ENCODE peak calls at places on chromosomes 11 and 22, in four cellular contexts. One of them, this sample, is unnamed. For H3K4me1, the result is how much of the 10 kb centered on the place peaks cover.

GRCh38 chr11:67483901-67484665 is 1.3 kb downstream of the AIP start:
- DNase-seq in PC-3: no peak
- DNase-seq in mesenchymal stem cell: no peak
- DNase-seq in K562: peak
- DNase-seq in this sample: no peak

GRCh38 chr22:38226853-38227649 is 25.3 kb downstream of the MAFF start:
- DNase-seq in K562: no peak
- DNase-seq in PC-3: no peak
- DNase-seq in mesenchymal stem cell: no peak
- DNase-seq in this sample: no peak

GRCh38 chr11:128026596-128026995 is 560.8 kb downstream of the ETS1 start:
- DNase-seq in K562: no peak
- DNase-seq in PC-3: peak
- DNase-seq in mesenchymal stem cell: peak
- DNase-seq in this sample: no peak

GRCh38 chr11:36041988-36042606 is 98.2 kb downstream of the LDLRAD3 start:
- DNase-seq in K562: peak
- DNase-seq in PC-3: peak
- DNase-seq in mesenchymal stem cell: no peak
- DNase-seq in this sample: peak

GRCh38 chr11:8658210-8658968 is 24.1 kb downstream of the TRIM66 start:
- DNase-seq in PC-3: no peak
- DNase-seq in K562: no peak
- DNase-seq in mesenchymal stem cell: no peak
- DNase-seq in this sample: peak

GRCh38 chr22:45638834-45639746 is 32.5 kb upstream of the ATXN10 start:
- DNase-seq in PC-3: peak
- DNase-seq in K562: peak
- DNase-seq in mesenchymal stem cell: peak
- DNase-seq in this sample: peak

GRCh38 chr11:117731689-117732290 is 65.2 kb downstream of the DSCAML1 start:
- DNase-seq in mesenchymal stem cell: no peak
- DNase-seq in PC-3: no peak
- DNase-seq in K562: no peak
- DNase-seq in this sample: peak

GRCh38 chr11:96213500-96213899 is 129.5 kb downstream of the MAML2 start:
- DNase-seq in K562: peak
- DNase-seq in PC-3: peak
- DNase-seq in mesenchymal stem cell: peak
- DNase-seq in this sample: no peak

GRCh38 chr11:121359587-121359986 is 67.0 kb downstream of the SC5D start:
- DNase-seq in mesenchymal stem cell: no peak
- DNase-seq in PC-3: no peak
- DNase-seq in K562: no peak
- DNase-seq in this sample: no peak

GRCh38 chr11:4577761-4578160 is 3.8 kb upstream of the OR52I2 start:
- DNase-seq in PC-3: no peak
- DNase-seq in K562: no peak
- DNase-seq in mesenchymal stem cell: no peak
- DNase-seq in this sample: no peak

GRCh38 chr11:76637491-76638266 is 32.9 kb downstream of the LRRC32 start:
- DNase-seq in mesenchymal stem cell: no peak
- DNase-seq in PC-3: no peak
- DNase-seq in K562: no peak
- DNase-seq in this sample: no peak

GRCh38 chr11:108405706-108406105 is 61.6 kb downstream of the C11orf65 start:
- DNase-seq in mesenchymal stem cell: peak
- DNase-seq in K562: no peak
- DNase-seq in PC-3: peak
- DNase-seq in this sample: no peak

GRCh38 chr11:118448294-118448693 is 12.0 kb downstream of the KMT2A start:
- DNase-seq in K562: no peak
- DNase-seq in mesenchymal stem cell: peak
- DNase-seq in PC-3: peak
- DNase-seq in this sample: no peak

GRCh38 chr22:32801436-32802290 is at the start of gene TIMP3:
- DNase-seq in K562: peak
- DNase-seq in PC-3: no peak
- DNase-seq in mesenchymal stem cell: peak
- DNase-seq in this sample: peak

GRCh38 chr22:41699264-41700104 is at the start of gene MEI1:
- DNase-seq in mesenchymal stem cell: no peak
- DNase-seq in PC-3: no peak
- DNase-seq in K562: no peak
- DNase-seq in this sample: peak

GRCh38 chr11:30128269-30128932 is 102.4 kb upstream of the FSHB start:
- DNase-seq in mesenchymal stem cell: peak
- DNase-seq in K562: peak
- DNase-seq in PC-3: peak
- DNase-seq in this sample: peak

GRCh38 chr11:47055534-47055933 is 119.0 kb downstream of the CSTPP1 start:
- DNase-seq in PC-3: no peak
- DNase-seq in mesenchymal stem cell: no peak
- DNase-seq in K562: no peak
- DNase-seq in this sample: no peak

GRCh38 chr22:38243007-38243775 is 29.6 kb downstream of the TMEM184B start:
- DNase-seq in K562: no peak
- DNase-seq in PC-3: no peak
- DNase-seq in mesenchymal stem cell: peak
- DNase-seq in this sample: no peak

GRCh38 chr11:130546901-130547694 is 98.7 kb downstream of the ADAMTS15 start:
- DNase-seq in mesenchymal stem cell: no peak
- DNase-seq in PC-3: no peak
- DNase-seq in K562: no peak
- DNase-seq in this sample: no peak

GRCh38 chr22:32793604-32794003 is 7.9 kb upstream of the TIMP3 start:
- DNase-seq in PC-3: no peak
- DNase-seq in mesenchymal stem cell: no peak
- DNase-seq in K562: no peak
- DNase-seq in this sample: no peak

GRCh38 chr11:89477175-89477574 is 14.0 kb downstream of the NOX4 start:
- DNase-seq in PC-3: peak
- DNase-seq in K562: no peak
- DNase-seq in mesenchymal stem cell: no peak
- DNase-seq in this sample: peak

GRCh38 chr11:6648505-6648904 is 7.1 kb downstream of the DCHS1 start:
- DNase-seq in mesenchymal stem cell: no peak
- DNase-seq in K562: no peak
- DNase-seq in PC-3: no peak
- DNase-seq in this sample: no peak

GRCh38 chr11:6647282-6647679 is 8.3 kb downstream of the DCHS1 start:
- DNase-seq in PC-3: no peak
- DNase-seq in K562: no peak
- DNase-seq in mesenchymal stem cell: peak
- DNase-seq in this sample: peak

GRCh38 chr11:6647836-6648235 is 7.8 kb downstream of the DCHS1 start:
- DNase-seq in PC-3: no peak
- DNase-seq in mesenchymal stem cell: no peak
- DNase-seq in K562: no peak
- DNase-seq in this sample: no peak

GRCh38 chr11:6646040-6646439 is 9.6 kb downstream of the DCHS1 start:
- DNase-seq in PC-3: no peak
- DNase-seq in mesenchymal stem cell: peak
- DNase-seq in K562: peak
- DNase-seq in this sample: no peak

DNA sequence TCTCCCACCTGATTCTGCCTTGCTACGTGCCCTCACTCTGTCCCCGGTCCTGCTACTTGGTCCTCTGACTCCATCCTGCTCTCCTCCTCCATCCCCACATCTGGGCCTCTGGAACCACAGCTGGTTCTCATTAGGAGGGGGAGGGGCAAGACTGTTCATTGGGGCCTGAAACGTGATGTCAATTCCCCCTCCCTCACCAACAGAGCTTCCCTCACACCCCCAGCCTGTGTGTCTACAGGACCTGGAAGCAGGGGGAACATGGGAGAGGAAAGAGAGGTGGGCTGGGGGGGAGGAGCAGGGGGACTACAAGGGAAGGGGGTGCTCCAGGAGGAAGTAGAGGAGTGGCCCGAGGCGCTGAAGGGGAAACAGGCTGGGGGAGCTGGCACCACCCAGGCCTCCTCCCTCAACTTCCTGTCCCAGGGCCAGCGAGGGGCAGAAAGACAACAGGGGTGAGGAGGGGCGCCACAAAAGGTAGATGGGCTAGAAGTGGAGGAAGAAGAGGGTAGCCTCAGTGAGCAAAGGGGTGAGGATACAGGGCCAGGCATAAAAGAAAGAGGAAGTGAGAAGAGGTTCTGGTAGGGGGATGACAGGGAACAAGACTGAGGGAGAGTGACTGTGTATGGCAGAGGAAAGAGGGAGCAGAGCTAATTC is 8.9 kb downstream of the DCHS1 start:
- DNase-seq in PC-3: no peak
- DNase-seq in mesenchymal stem cell: peak
- DNase-seq in K562: no peak
- DNase-seq in this sample: peak
- H3K4me2 ChIP-seq in PC-3: no peak
- H3K4me2 ChIP-seq in mesenchymal stem cell: no peak
- H3K4me2 ChIP-seq in K562: no peak
- H3K4me2 ChIP-seq in this sample: peak

DNA sequence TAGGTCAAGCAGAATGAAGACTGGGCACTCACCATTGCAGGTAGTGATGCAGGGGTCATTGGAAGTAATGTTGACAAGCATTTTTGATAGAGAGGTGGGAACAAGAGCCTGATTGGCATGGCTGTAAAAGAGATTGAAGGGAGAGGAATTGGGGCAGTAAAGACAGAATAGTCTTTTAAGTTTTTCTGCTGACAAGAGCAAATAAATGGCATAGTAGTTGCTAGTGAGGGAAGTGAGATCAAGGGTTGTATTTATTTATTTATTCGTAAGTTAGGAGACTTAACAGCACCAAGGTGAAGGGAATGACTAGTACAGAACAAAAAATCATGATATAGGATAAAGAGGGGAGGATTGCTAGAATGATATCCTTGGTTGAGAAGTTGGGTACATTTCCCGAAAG is 11.0 kb downstream of the SYT9 start:
- DNase-seq in mesenchymal stem cell: no peak
- DNase-seq in PC-3: no peak
- DNase-seq in K562: no peak
- DNase-seq in this sample: no peak
- H3K4me1 ChIP-seq in mesenchymal stem cell: under half
- H3K4me1 ChIP-seq in PC-3: under half
- H3K4me1 ChIP-seq in K562: under half
- H3K4me1 ChIP-seq in this sample: under half

GRCh38 chr22:46851941-46852340 is 89.5 kb downstream of the TBC1D22A start:
- DNase-seq in PC-3: no peak
- DNase-seq in K562: no peak
- DNase-seq in mesenchymal stem cell: no peak
- DNase-seq in this sample: no peak
- H3K4me2 ChIP-seq in PC-3: no peak
- H3K4me2 ChIP-seq in K562: no peak
- H3K4me2 ChIP-seq in mesenchymal stem cell: no peak
- H3K4me2 ChIP-seq in this sample: no peak

GRCh38 chr11:73998846-73999575 is 9.9 kb downstream of the UCP3 start:
- DNase-seq in mesenchymal stem cell: no peak
- DNase-seq in K562: no peak
- DNase-seq in PC-3: no peak
- DNase-seq in this sample: no peak

GRCh38 chr11:73995247-73995646 is 12.6 kb upstream of the UCP2 start:
- DNase-seq in PC-3: no peak
- DNase-seq in mesenchymal stem cell: peak
- DNase-seq in K562: no peak
- DNase-seq in this sample: no peak

GRCh38 chr11:73997120-73997772 is 11.6 kb downstream of the UCP3 start:
- DNase-seq in PC-3: no peak
- DNase-seq in mesenchymal stem cell: no peak
- DNase-seq in K562: no peak
- DNase-seq in this sample: no peak

GRCh38 chr11:73995731-73996130 is 13.1 kb upstream of the UCP2 start:
- DNase-seq in K562: no peak
- DNase-seq in mesenchymal stem cell: no peak
- DNase-seq in PC-3: no peak
- DNase-seq in this sample: no peak

GRCh38 chr11:73996161-73996747 is 12.6 kb downstream of the UCP3 start:
- DNase-seq in PC-3: peak
- DNase-seq in mesenchymal stem cell: no peak
- DNase-seq in K562: no peak
- DNase-seq in this sample: no peak
- H3K4me1 ChIP-seq in PC-3: under half
- H3K4me1 ChIP-seq in mesenchymal stem cell: under half
- H3K4me1 ChIP-seq in K562: under half
- H3K4me1 ChIP-seq in this sample: under half

DNA sequence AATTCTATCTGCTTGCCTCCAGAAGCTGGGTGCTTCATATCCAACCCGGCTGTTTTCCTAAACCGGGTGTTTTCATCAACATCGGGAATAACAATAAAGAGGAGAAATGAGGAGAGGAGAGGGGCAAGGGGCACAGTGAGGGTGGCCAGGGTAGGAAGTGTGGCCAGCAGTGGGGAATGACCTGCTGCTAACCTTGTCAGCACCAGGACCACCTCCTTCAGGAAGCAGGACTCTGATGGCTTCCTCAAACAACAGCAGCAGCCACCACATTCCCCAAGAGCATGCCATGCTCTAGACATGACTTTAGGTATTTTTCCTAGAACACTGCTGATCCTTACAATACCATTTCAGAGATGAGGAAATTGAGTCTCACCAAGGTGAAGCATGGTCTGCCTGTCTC is 52.4 kb downstream of the TPBGL start:
- DNase-seq in PC-3: no peak
- DNase-seq in K562: no peak
- DNase-seq in mesenchymal stem cell: no peak
- DNase-seq in this sample: no peak
- H3K4me2 ChIP-seq in PC-3: no peak
- H3K4me2 ChIP-seq in K562: no peak
- H3K4me2 ChIP-seq in mesenchymal stem cell: no peak
- H3K4me2 ChIP-seq in this sample: no peak

DNA sequence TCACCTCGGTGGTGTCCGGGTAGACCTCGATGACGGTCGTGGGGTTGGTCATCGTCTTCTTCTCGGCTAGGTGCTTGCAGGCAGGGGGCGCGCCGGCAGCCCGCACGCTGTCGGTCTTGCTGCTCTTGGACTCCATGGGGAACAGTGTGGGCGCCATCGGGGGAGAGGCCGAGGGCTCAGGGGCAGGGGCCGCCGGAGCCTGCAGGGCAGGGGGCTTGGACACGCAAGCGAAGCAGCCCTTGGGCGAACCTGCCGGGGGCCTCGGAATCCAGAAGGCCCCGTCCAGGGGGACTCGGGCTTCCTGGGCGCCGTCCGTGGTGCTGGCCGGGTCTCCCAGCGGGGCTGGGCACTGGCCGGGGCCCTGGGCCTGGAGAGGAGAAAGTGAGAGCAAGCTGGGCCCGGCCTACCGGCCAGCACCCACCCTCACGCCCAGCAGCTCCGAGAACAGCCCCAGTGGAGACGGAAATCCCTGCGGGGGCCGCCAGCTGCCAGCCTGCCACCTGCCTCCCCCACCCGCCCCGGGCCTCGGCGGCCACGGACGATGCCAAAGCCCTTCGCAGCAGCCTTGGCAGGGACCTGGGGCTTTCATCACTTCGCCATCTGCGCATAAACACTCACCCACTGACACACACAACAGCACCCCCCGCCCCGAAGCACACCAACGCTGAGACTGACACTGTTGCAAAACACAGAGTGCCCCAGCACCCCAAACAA is 2.5 kb downstream of the IFITM10 start:
- DNase-seq in mesenchymal stem cell: no peak
- DNase-seq in K562: no peak
- DNase-seq in PC-3: no peak
- DNase-seq in this sample: no peak
- H3K4me1 ChIP-seq in mesenchymal stem cell: under half
- H3K4me1 ChIP-seq in K562: under half
- H3K4me1 ChIP-seq in PC-3: under half
- H3K4me1 ChIP-seq in this sample: under half

This sample was measured in GM23338.